ENCODE peak calls at places on chromosomes 6 and 20, in ten cellular contexts. C is glutamatergic neuron; U is NCI-H460; L is HEK293T; Y is activated CD4-positive, alpha-beta T cell treated with anti-CD3 and anti-CD28 coated beads for 1 hour; E is adrenal gland; P is tibial artery; R is stimulated activated CD4-positive, alpha-beta T cell treated with anti-CD3 and anti-CD28 coated beads, Interleukin-12 subunit alpha, Interleukin-12 subunit beta, amount 100 ng/mL, for 48 hours; D is PC-9; F is activated CD8-positive, alpha-beta memory T cell treated with anti-CD3 and anti-CD28 coated beads for 24 hours. V is an unnamed sample.

GRCh38 chr6:2752477-2753115 is 1.9 kb upstream of the MYLK4 start:
- DNase-seq in U (no peak), Y (no peak), P (no peak), E (no peak), F (no peak), C (no peak), L (no peak), R (no peak), D (no peak), V (no peak)

GRCh38 chr20:61449916-61450315 is 197.9 kb downstream of the CDH4 start:
- DNase-seq in Y (no peak), P (no peak), F (no peak), C (no peak), L (no peak), R (no peak), D (no peak), E (no peak), U (no peak), V (no peak)

GRCh38 chr6:84764332-84765049 is at the start of gene TBX18:
- DNase-seq in R (no peak), L (peak; percentile 80), C (peak; percentile 96), Y (no peak), U (peak; percentile 83), F (peak; percentile 61), E (peak; percentile 90), P (peak; percentile 99), D (peak; percentile 32), V (peak; percentile 86)

GRCh38 chr20:57899554-57899953 is 189.7 kb upstream of the PMEPA1 start:
- DNase-seq in F (no peak), D (peak; percentile 35), C (no peak), U (no peak), R (no peak), Y (no peak), L (no peak), P (no peak), E (no peak), V (no peak)

GRCh38 chr6:125944434-125944816 is 12.1 kb upstream of the HINT3 start:
- DNase-seq in F (no peak), L (no peak), P (peak; percentile 79), Y (no peak), R (no peak), U (peak; percentile 90), C (no peak), D (peak; percentile 19), E (peak; percentile 90), V (no peak)

GRCh38 chr20:39019805-39020325 is 57.7 kb downstream of the DHX35 start:
- DNase-seq in D (no peak), P (no peak), U (no peak), R (peak; percentile 32), E (no peak), C (no peak), L (no peak), F (no peak), Y (no peak), V (no peak)

GRCh38 chr20:1894471-1894950 is 696 bp upstream of the SIRPA start:
- DNase-seq in C (peak; percentile 69), D (peak; percentile 62), R (no peak), U (peak; percentile 28), F (peak; percentile 65), L (peak; percentile 61), Y (no peak), P (peak; percentile 84), E (no peak), V (no peak)

GRCh38 chr6:80376411-80376810 is 269.9 kb downstream of the BCKDHB start:
- DNase-seq in C (no peak), D (no peak), E (no peak), P (no peak), U (no peak), R (no peak), F (no peak), L (no peak), Y (no peak), V (no peak)

GRCh38 chr6:4496284-4496683 is 279.9 kb upstream of the CDYL start:
- DNase-seq in U (no peak), F (no peak), Y (no peak), R (no peak), L (no peak), E (no peak), P (no peak), D (no peak), C (no peak), V (no peak)

GRCh38 chr6:170193326-170193821 is 97.5 kb downstream of the DLL1 start:
- DNase-seq in C (no peak), E (no peak), U (no peak), D (no peak), P (peak; percentile 57), F (no peak), Y (no peak), L (no peak), R (no peak), V (no peak)

GRCh38 chr6:156502969-156503504 is 274.1 kb upstream of the ARID1B start:
- DNase-seq in U (no peak), C (no peak), D (no peak), R (no peak), L (no peak), F (no peak), E (no peak), Y (no peak), P (no peak), V (no peak)

GRCh38 chr6:136921521-136921935 is 573 bp upstream of the SLC35D3 start:
- DNase-seq in P (no peak), L (peak; percentile 60), R (no peak), C (peak; percentile 36), E (no peak), D (no peak), F (peak; percentile 61), U (no peak), Y (no peak), V (no peak)

GRCh38 chr6:18265099-18265372 is 706 bp upstream of the DEK start:
- DNase-seq in E (no peak), P (no peak), F (no peak), D (no peak), Y (no peak), L (no peak), U (no peak), C (no peak), R (no peak), V (no peak)

GRCh38 chr6:159790149-159790946 is at the start of gene MRPL18:
- DNase-seq in D (peak; percentile 74), U (peak; percentile 91), F (peak; percentile 87), L (peak; percentile 95), P (peak; percentile 98), C (peak; percentile 89), E (peak; percentile 97), Y (peak; percentile 76), R (peak; percentile 84), V (peak; percentile 95)

GRCh38 chr20:59776626-59777320 is 156.7 kb downstream of the SYCP2 start:
- DNase-seq in E (peak; percentile 10), L (no peak), P (peak; percentile 29), R (no peak), U (no peak), F (peak; percentile 15), Y (no peak), C (no peak), D (no peak), V (no peak)

GRCh38 chr6:134178230-134179044 is 126.0 kb upstream of the SLC2A12 start:
- DNase-seq in U (peak; percentile 92), E (peak; percentile 92), F (peak; percentile 88), L (peak; percentile 79), P (peak; percentile 86), R (peak; percentile 61), D (no peak), C (peak; percentile 68), Y (peak; percentile 72), V (peak; percentile 73)

GRCh38 chr6:25054469-25054868 is 118.7 kb upstream of the RIPOR2 start:
- DNase-seq in R (no peak), U (no peak), D (no peak), E (no peak), C (no peak), P (no peak), L (no peak), F (no peak), Y (no peak), V (no peak)

GRCh38 chr20:51195419-51195901 is 172.6 kb upstream of the KCNG1 start:
- DNase-seq in L (no peak), D (peak; percentile 42), C (no peak), Y (no peak), F (no peak), P (no peak), U (no peak), E (no peak), R (no peak), V (no peak)

GRCh38 chr6:163384510-163384909 is 30.0 kb upstream of the QKI start:
- DNase-seq in R (no peak), L (no peak), P (no peak), D (no peak), U (no peak), F (no peak), E (no peak), Y (no peak), C (no peak), V (no peak)

GRCh38 chr6:7697820-7698623 is 27.9 kb upstream of the BMP6 start:
- DNase-seq in Y (no peak), D (peak; percentile 20), U (peak; percentile 86), F (no peak), E (peak; percentile 67), C (no peak), R (no peak), P (peak; percentile 82), L (no peak), V (no peak)

GRCh38 chr6:161586866-161587265 is 313.0 kb upstream of the AGPAT4 start:
- DNase-seq in U (no peak), R (no peak), Y (no peak), P (no peak), E (no peak), C (no peak), D (no peak), F (no peak), L (peak; percentile 65), V (no peak)

GRCh38 chr6:43803783-43804549 is 34.0 kb downstream of the VEGFA start:
- DNase-seq in C (no peak), E (no peak), L (no peak), U (no peak), R (no peak), P (no peak), F (no peak), Y (no peak), D (peak; percentile 58), V (no peak)